ENCODE peak calls at places on chromosomes 11 and 22, in four cellular contexts. L, A, H and P are unnamed samples.
A peak's percentile ranks its signal among the peaks of the same experiment; 100 is the strongest.

GRCh38 chr11:122022646-122023045 is 93.4 kb downstream of the BLID start:
- DNase-seq in H (no peak), A (no peak), L (no peak), P (no peak)

GRCh38 chr11:69664103-69664775 is 10.9 kb downstream of the LTO1 start:
- DNase-seq in A (no peak), L (no peak), H (no peak), P (no peak)

GRCh38 chr11:134724106-134724778 is 312.2 kb upstream of the B3GAT1 start:
- DNase-seq in L (no peak), A (no peak), H (no peak), P (no peak)

GRCh38 chr22:25750569-25751173 is 8.7 kb downstream of the MYO18B start:
- DNase-seq in A (peak; percentile 66), H (no peak), L (no peak), P (no peak)

GRCh38 chr22:50524664-50525103 is 714 bp downstream of the SCO2 start:
- DNase-seq in A (no peak), L (no peak), H (no peak), P (no peak)

GRCh38 chr11:95498731-95499396 is 267.9 kb upstream of the SESN3 start:
- DNase-seq in H (no peak), A (no peak), L (peak; percentile 68), P (no peak)

GRCh38 chr11:3922056-3922455 is 66.6 kb downstream of the STIM1 start:
- DNase-seq in A (no peak), L (no peak), H (no peak), P (no peak)

GRCh38 chr11:44763111-44763820 is 36.5 kb downstream of the TSPAN18 start:
- DNase-seq in H (no peak), A (no peak), L (no peak), P (no peak)

GRCh38 chr11:69380921-69381581 is 87.1 kb downstream of the MYEOV start:
- DNase-seq in A (no peak), H (no peak), L (no peak), P (no peak)

GRCh38 chr11:99020324-99021225 is at the start of gene CNTN5:
- DNase-seq in H (peak; percentile 22), A (peak; percentile 21), L (peak; percentile 68), P (no peak)

GRCh38 chr11:83349371-83349770 is 63.2 kb upstream of the CCDC90B start:
- DNase-seq in A (no peak), L (no peak), H (no peak), P (no peak)

GRCh38 chr11:1271406-1271805 is 38.0 kb downstream of the TOLLIP start:
- DNase-seq in L (no peak), A (no peak), H (no peak), P (no peak)

GRCh38 chr11:2369320-2369719 is 7.8 kb upstream of the CD81 start:
- DNase-seq in A (no peak), L (no peak), H (no peak), P (no peak)

GRCh38 chr11:102276302-102277182 is 40.7 kb upstream of the BIRC3 start:
- DNase-seq in L (no peak), A (no peak), H (no peak), P (no peak)

GRCh38 chr11:46564459-46564858 is 29.4 kb downstream of the AMBRA1 start:
- DNase-seq in L (no peak), H (no peak), A (no peak), P (no peak)

GRCh38 chr11:46267930-46268329 is 9.5 kb upstream of the CREB3L1 start:
- DNase-seq in H (no peak), L (no peak), A (no peak), P (no peak)

GRCh38 chr22:44125421-44125820 is 55.3 kb upstream of the PARVG start:
- DNase-seq in L (no peak), A (no peak), H (no peak), P (no peak)

GRCh38 chr22:37063436-37064420 is 12.2 kb downstream of the KCTD17 start:
- DNase-seq in A (no peak), L (no peak), H (no peak), P (no peak)

GRCh38 chr11:31865606-31866300 is 54.6 kb upstream of the PAX6 start:
- DNase-seq in H (no peak), L (no peak), A (no peak), P (no peak)

GRCh38 chr11:65648997-65649491 is 11.1 kb downstream of the SIPA1 start:
- DNase-seq in L (no peak), H (no peak), A (no peak), P (no peak)

GRCh38 chr11:22798890-22799289 is 30.7 kb downstream of the SVIP start:
- DNase-seq in A (no peak), L (no peak), H (no peak), P (no peak)

GRCh38 chr22:25747245-25747944 is 5.4 kb downstream of the MYO18B start:
- DNase-seq in L (no peak), A (peak; percentile 79), H (peak; percentile 35), P (no peak)

GRCh38 chr11:73177380-73178091 is 35.4 kb upstream of the FCHSD2 start:
- DNase-seq in H (peak; percentile 88), L (no peak), A (no peak), P (no peak)

GRCh38 chr22:39294571-39295468 is 24.6 kb downstream of the RPL3 start:
- DNase-seq in L (no peak), A (no peak), H (no peak), P (no peak)

GRCh38 chr22:24200616-24201212 is 19.4 kb downstream of the SUSD2 start:
- DNase-seq in A (no peak), H (peak; percentile 86), L (no peak), P (no peak)
- TF ChIP-seq ETV6 in A (no peak), H (no peak), L (no peak), P (no peak)

DNA sequence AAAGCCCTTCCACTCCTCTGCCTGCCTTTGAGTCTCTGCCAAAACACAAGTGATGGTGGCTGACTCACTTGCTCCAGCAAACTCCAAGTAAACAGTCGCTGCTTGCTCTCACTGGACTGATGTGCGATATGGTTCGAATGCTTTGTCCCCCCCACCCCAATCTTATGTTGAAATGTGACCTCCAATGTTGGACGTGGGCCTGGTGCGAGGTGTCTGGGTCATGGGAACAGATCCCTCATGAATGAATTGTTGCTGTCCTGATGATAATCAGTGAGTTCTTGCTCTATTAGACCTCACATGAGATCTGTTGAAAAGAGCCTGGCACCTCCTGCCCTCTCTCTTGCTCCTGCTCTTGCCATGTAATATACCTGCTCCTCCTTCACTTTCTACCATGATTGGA is 747.9 kb downstream of the OPCML start:
- DNase-seq in A (no peak), L (no peak), H (no peak), P (no peak)
- TF ChIP-seq TCF7 in A (no peak), L (no peak), H (no peak), P (no peak)

GRCh38 chr22:31826443-31826842 is 72.6 kb downstream of the DEPDC5 start:
- DNase-seq in H (no peak), A (no peak), L (no peak), P (no peak)
- TF ChIP-seq ETV6 in H (no peak), A (no peak), L (no peak), P (no peak)

DNA sequence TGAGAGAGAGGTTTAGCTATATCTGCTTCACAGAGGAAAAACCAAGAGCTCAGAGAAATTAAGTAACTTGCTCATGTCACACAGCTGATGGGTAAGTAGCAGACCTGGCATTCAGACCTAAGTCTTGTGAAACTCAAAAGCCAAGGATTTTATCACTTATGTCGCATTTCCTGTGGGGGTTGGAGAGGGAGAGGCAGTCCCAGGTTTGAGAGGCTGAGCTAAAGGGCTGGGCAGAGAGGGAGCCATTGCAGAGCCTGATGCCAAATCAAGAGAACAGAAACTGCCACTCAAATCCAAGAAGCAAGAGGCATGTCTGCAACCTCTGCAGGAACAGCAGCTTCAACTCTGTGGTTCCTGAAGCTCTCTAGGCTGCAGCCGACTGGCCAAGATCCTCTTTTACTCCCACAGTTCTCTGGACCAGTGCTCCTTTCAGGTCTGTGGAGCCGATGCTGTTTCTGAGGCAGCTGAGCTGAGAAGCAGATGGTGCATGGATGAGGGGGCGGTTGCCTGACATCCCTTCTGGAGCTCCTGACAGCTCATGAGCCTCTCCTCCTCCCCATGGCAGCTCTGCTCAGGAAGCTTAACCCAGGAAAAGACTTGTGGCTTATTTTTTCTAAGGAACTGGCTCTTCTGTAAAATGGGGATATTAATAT is 47.6 kb upstream of the NAV2 start:
- DNase-seq in A (no peak), L (no peak), H (no peak), P (no peak)
- TF ChIP-seq TCF7 in A (no peak), L (no peak), H (no peak), P (no peak)

GRCh38 chr11:76073716-76074115 is 132.6 kb downstream of the WNT11 start:
- DNase-seq in H (no peak), A (no peak), L (no peak), P (no peak)

GRCh38 chr11:76074178-76075112 is 131.9 kb downstream of the WNT11 start:
- DNase-seq in L (no peak), H (no peak), A (peak; percentile 67), P (no peak)

GRCh38 chr11:76071090-76071489 is 135.2 kb downstream of the WNT11 start:
- DNase-seq in H (no peak), L (no peak), A (no peak), P (no peak)

GRCh38 chr11:76067099-76067498 is 139.2 kb downstream of the WNT11 start:
- DNase-seq in L (no peak), H (no peak), A (no peak), P (no peak)

DNA sequence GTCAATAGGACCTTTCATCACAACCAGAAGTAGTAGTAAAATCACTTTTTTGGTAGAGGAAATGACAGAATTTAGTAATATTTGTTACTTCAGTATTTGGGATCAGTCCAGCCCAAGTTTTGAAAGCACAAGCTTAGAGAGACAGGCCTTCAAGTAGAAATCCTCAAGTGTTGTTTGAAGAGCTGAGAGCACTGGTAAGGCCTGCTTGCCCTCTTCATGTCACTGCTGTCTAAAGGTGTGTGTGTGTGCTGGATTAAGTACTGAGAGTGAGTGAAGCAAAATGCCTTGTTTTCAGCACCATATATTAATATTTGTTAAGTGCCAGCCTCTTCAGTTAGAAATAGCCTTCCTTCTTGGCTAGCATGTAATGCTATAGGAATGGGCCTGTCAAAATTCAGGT is 137.2 kb downstream of the WNT11 start:
- DNase-seq in A (no peak), L (no peak), H (no peak), P (no peak)
- TF ChIP-seq ETV6 in A (no peak), L (no peak), H (no peak), P (no peak)

DNA sequence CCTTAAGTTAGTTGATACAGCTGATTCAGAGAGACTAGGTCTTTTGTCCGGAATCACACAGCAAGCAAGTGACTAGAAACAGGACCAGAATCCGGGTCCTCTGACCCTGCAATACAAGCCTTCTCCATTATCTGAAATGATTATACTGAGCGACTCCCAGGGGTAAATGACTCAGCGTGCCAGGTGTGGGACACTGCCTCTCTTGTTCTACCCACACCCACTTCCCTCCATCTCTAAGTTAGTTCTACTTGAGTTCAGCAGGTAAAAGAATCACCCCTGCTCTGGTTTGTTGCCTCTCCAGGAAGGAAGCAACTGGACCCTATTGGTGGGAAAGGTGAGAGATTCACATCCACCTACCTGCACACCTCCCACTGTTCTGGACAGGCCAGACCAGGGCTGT is 156.9 kb downstream of the DBX1 start:
- DNase-seq in L (no peak), A (no peak), H (no peak), P (no peak)
- TF ChIP-seq TCF7 in L (no peak), A (no peak), H (no peak), P (no peak)

GRCh38 chr11:68276864-68277263 is 5.1 kb upstream of the C11orf24 start:
- DNase-seq in H (no peak), L (no peak), A (no peak), P (no peak)
- TF ChIP-seq ETV6 in H (no peak), L (no peak), A (no peak), P (no peak)

GRCh38 chr11:117387992-117388765 is 60.5 kb downstream of the CEP164 start:
- DNase-seq in L (no peak), A (no peak), H (no peak), P (no peak)
- TF ChIP-seq TCF7 in L (no peak), A (no peak), H (no peak), P (no peak)